ENCODE peak calls at places on chromosomes 13 and 19, in seven cellular contexts. One of them, this sample, is unnamed.

GRCh38 chr13:110044521-110045200 is 258.3 kb upstream of the IRS2 start:
- DNase-seq in left colon: no peak
- DNase-seq in AG04450: no peak
- DNase-seq in ecto neural progenitor cell: no peak
- DNase-seq in activated CD8-positive, alpha-beta memory T cell treated with anti-CD3 and anti-CD28 coated beads for 48 hours: no peak
- DNase-seq in T-cell: no peak
- DNase-seq in activated CD4-positive, alpha-beta T cell treated with anti-CD3 and anti-CD28 coated beads, Interleukin-2, amount 50 U/mL, for 48 hours: no peak
- DNase-seq in this sample: no peak

GRCh38 chr13:83845121-83845520 is 37.2 kb downstream of the SLITRK1 start:
- DNase-seq in left colon: no peak
- DNase-seq in activated CD8-positive, alpha-beta memory T cell treated with anti-CD3 and anti-CD28 coated beads for 48 hours: no peak
- DNase-seq in activated CD4-positive, alpha-beta T cell treated with anti-CD3 and anti-CD28 coated beads, Interleukin-2, amount 50 U/mL, for 48 hours: no peak
- DNase-seq in ecto neural progenitor cell: no peak
- DNase-seq in AG04450: peak; percentile 1
- DNase-seq in T-cell: no peak
- DNase-seq in this sample: no peak

GRCh38 chr13:77789386-77789785 is 91.9 kb downstream of the SLAIN1 start:
- DNase-seq in activated CD8-positive, alpha-beta memory T cell treated with anti-CD3 and anti-CD28 coated beads for 48 hours: no peak
- DNase-seq in activated CD4-positive, alpha-beta T cell treated with anti-CD3 and anti-CD28 coated beads, Interleukin-2, amount 50 U/mL, for 48 hours: no peak
- DNase-seq in AG04450: no peak
- DNase-seq in left colon: no peak
- DNase-seq in ecto neural progenitor cell: no peak
- DNase-seq in T-cell: no peak
- DNase-seq in this sample: no peak

GRCh38 chr13:110398564-110399507 is 91.8 kb downstream of the COL4A2 start:
- DNase-seq in T-cell: no peak
- DNase-seq in ecto neural progenitor cell: no peak
- DNase-seq in activated CD8-positive, alpha-beta memory T cell treated with anti-CD3 and anti-CD28 coated beads for 48 hours: no peak
- DNase-seq in AG04450: no peak
- DNase-seq in activated CD4-positive, alpha-beta T cell treated with anti-CD3 and anti-CD28 coated beads, Interleukin-2, amount 50 U/mL, for 48 hours: no peak
- DNase-seq in left colon: no peak
- DNase-seq in this sample: no peak

GRCh38 chr19:58571575-58571947 is 1.6 kb downstream of the MZF1 start:
- DNase-seq in T-cell: no peak
- DNase-seq in AG04450: no peak
- DNase-seq in ecto neural progenitor cell: no peak
- DNase-seq in activated CD8-positive, alpha-beta memory T cell treated with anti-CD3 and anti-CD28 coated beads for 48 hours: no peak
- DNase-seq in left colon: no peak
- DNase-seq in activated CD4-positive, alpha-beta T cell treated with anti-CD3 and anti-CD28 coated beads, Interleukin-2, amount 50 U/mL, for 48 hours: no peak
- DNase-seq in this sample: no peak

GRCh38 chr19:45186509-45187334 is 8.1 kb downstream of the BLOC1S3 start:
- DNase-seq in activated CD8-positive, alpha-beta memory T cell treated with anti-CD3 and anti-CD28 coated beads for 48 hours: no peak
- DNase-seq in T-cell: no peak
- DNase-seq in left colon: no peak
- DNase-seq in activated CD4-positive, alpha-beta T cell treated with anti-CD3 and anti-CD28 coated beads, Interleukin-2, amount 50 U/mL, for 48 hours: no peak
- DNase-seq in ecto neural progenitor cell: no peak
- DNase-seq in AG04450: no peak
- DNase-seq in this sample: no peak

GRCh38 chr19:3175761-3176714 is 2.5 kb upstream of the S1PR4 start:
- DNase-seq in T-cell: peak; percentile 36
- DNase-seq in AG04450: no peak
- DNase-seq in ecto neural progenitor cell: no peak
- DNase-seq in left colon: peak; percentile 78
- DNase-seq in activated CD8-positive, alpha-beta memory T cell treated with anti-CD3 and anti-CD28 coated beads for 48 hours: no peak
- DNase-seq in activated CD4-positive, alpha-beta T cell treated with anti-CD3 and anti-CD28 coated beads, Interleukin-2, amount 50 U/mL, for 48 hours: peak; percentile 31
- DNase-seq in this sample: peak; percentile 94

GRCh38 chr13:42758515-42758914 is 22.9 kb upstream of the FAM216B start:
- DNase-seq in activated CD8-positive, alpha-beta memory T cell treated with anti-CD3 and anti-CD28 coated beads for 48 hours: no peak
- DNase-seq in T-cell: no peak
- DNase-seq in AG04450: no peak
- DNase-seq in activated CD4-positive, alpha-beta T cell treated with anti-CD3 and anti-CD28 coated beads, Interleukin-2, amount 50 U/mL, for 48 hours: no peak
- DNase-seq in left colon: no peak
- DNase-seq in ecto neural progenitor cell: no peak
- DNase-seq in this sample: no peak

GRCh38 chr19:49475995-49476880 is 2.2 kb downstream of the FLT3LG start:
- DNase-seq in activated CD8-positive, alpha-beta memory T cell treated with anti-CD3 and anti-CD28 coated beads for 48 hours: no peak
- DNase-seq in left colon: peak; percentile 44
- DNase-seq in activated CD4-positive, alpha-beta T cell treated with anti-CD3 and anti-CD28 coated beads, Interleukin-2, amount 50 U/mL, for 48 hours: peak; percentile 87
- DNase-seq in ecto neural progenitor cell: peak; percentile 91
- DNase-seq in T-cell: peak; percentile 59
- DNase-seq in AG04450: no peak
- DNase-seq in this sample: no peak

GRCh38 chr13:111482806-111483620 is 162.6 kb downstream of the TEX29 start:
- DNase-seq in ecto neural progenitor cell: no peak
- DNase-seq in left colon: no peak
- DNase-seq in activated CD4-positive, alpha-beta T cell treated with anti-CD3 and anti-CD28 coated beads, Interleukin-2, amount 50 U/mL, for 48 hours: no peak
- DNase-seq in activated CD8-positive, alpha-beta memory T cell treated with anti-CD3 and anti-CD28 coated beads for 48 hours: no peak
- DNase-seq in AG04450: no peak
- DNase-seq in T-cell: no peak
- DNase-seq in this sample: no peak

GRCh38 chr19:8141726-8142524 is 7.5 kb downstream of the FBN3 start:
- DNase-seq in activated CD4-positive, alpha-beta T cell treated with anti-CD3 and anti-CD28 coated beads, Interleukin-2, amount 50 U/mL, for 48 hours: no peak
- DNase-seq in left colon: no peak
- DNase-seq in T-cell: no peak
- DNase-seq in ecto neural progenitor cell: no peak
- DNase-seq in AG04450: no peak
- DNase-seq in activated CD8-positive, alpha-beta memory T cell treated with anti-CD3 and anti-CD28 coated beads for 48 hours: no peak
- DNase-seq in this sample: no peak

GRCh38 chr13:23570931-23571330 is 719 bp downstream of the TNFRSF19 start:
- DNase-seq in ecto neural progenitor cell: no peak
- DNase-seq in T-cell: no peak
- DNase-seq in activated CD8-positive, alpha-beta memory T cell treated with anti-CD3 and anti-CD28 coated beads for 48 hours: no peak
- DNase-seq in left colon: no peak
- DNase-seq in AG04450: no peak
- DNase-seq in activated CD4-positive, alpha-beta T cell treated with anti-CD3 and anti-CD28 coated beads, Interleukin-2, amount 50 U/mL, for 48 hours: no peak
- DNase-seq in this sample: no peak

GRCh38 chr19:43408043-43408442 is 6.6 kb upstream of the TEX101 start:
- DNase-seq in ecto neural progenitor cell: no peak
- DNase-seq in activated CD4-positive, alpha-beta T cell treated with anti-CD3 and anti-CD28 coated beads, Interleukin-2, amount 50 U/mL, for 48 hours: no peak
- DNase-seq in AG04450: no peak
- DNase-seq in activated CD8-positive, alpha-beta memory T cell treated with anti-CD3 and anti-CD28 coated beads for 48 hours: no peak
- DNase-seq in T-cell: no peak
- DNase-seq in left colon: no peak
- DNase-seq in this sample: no peak

GRCh38 chr19:8334458-8335342 is 8.4 kb downstream of the KANK3 start:
- DNase-seq in AG04450: no peak
- DNase-seq in ecto neural progenitor cell: peak; percentile 82
- DNase-seq in T-cell: no peak
- DNase-seq in activated CD8-positive, alpha-beta memory T cell treated with anti-CD3 and anti-CD28 coated beads for 48 hours: peak; percentile 15
- DNase-seq in activated CD4-positive, alpha-beta T cell treated with anti-CD3 and anti-CD28 coated beads, Interleukin-2, amount 50 U/mL, for 48 hours: peak; percentile 44
- DNase-seq in left colon: peak; percentile 69
- DNase-seq in this sample: peak; percentile 82

GRCh38 chr19:38664503-38665211 is 17.2 kb downstream of the ACTN4 start:
- DNase-seq in activated CD4-positive, alpha-beta T cell treated with anti-CD3 and anti-CD28 coated beads, Interleukin-2, amount 50 U/mL, for 48 hours: no peak
- DNase-seq in T-cell: no peak
- DNase-seq in left colon: no peak
- DNase-seq in AG04450: no peak
- DNase-seq in ecto neural progenitor cell: no peak
- DNase-seq in activated CD8-positive, alpha-beta memory T cell treated with anti-CD3 and anti-CD28 coated beads for 48 hours: no peak
- DNase-seq in this sample: no peak

GRCh38 chr13:21546372-21546771 is 57.6 kb downstream of the MICU2 start:
- DNase-seq in left colon: no peak
- DNase-seq in activated CD8-positive, alpha-beta memory T cell treated with anti-CD3 and anti-CD28 coated beads for 48 hours: no peak
- DNase-seq in AG04450: no peak
- DNase-seq in T-cell: no peak
- DNase-seq in activated CD4-positive, alpha-beta T cell treated with anti-CD3 and anti-CD28 coated beads, Interleukin-2, amount 50 U/mL, for 48 hours: no peak
- DNase-seq in ecto neural progenitor cell: no peak
- DNase-seq in this sample: no peak

GRCh38 chr19:18895038-18895827 is 725 bp downstream of the CERS1 start:
- DNase-seq in activated CD8-positive, alpha-beta memory T cell treated with anti-CD3 and anti-CD28 coated beads for 48 hours: no peak
- DNase-seq in left colon: peak; percentile 35
- DNase-seq in AG04450: no peak
- DNase-seq in T-cell: no peak
- DNase-seq in activated CD4-positive, alpha-beta T cell treated with anti-CD3 and anti-CD28 coated beads, Interleukin-2, amount 50 U/mL, for 48 hours: no peak
- DNase-seq in ecto neural progenitor cell: peak; percentile 86
- DNase-seq in this sample: no peak

GRCh38 chr13:22451345-22451744 is 729.4 kb upstream of the SGCG start:
- DNase-seq in AG04450: no peak
- DNase-seq in left colon: no peak
- DNase-seq in activated CD8-positive, alpha-beta memory T cell treated with anti-CD3 and anti-CD28 coated beads for 48 hours: no peak
- DNase-seq in T-cell: no peak
- DNase-seq in ecto neural progenitor cell: peak; percentile 69
- DNase-seq in activated CD4-positive, alpha-beta T cell treated with anti-CD3 and anti-CD28 coated beads, Interleukin-2, amount 50 U/mL, for 48 hours: no peak
- DNase-seq in this sample: no peak

GRCh38 chr19:36266375-36266961 is 51.6 kb downstream of the ZNF146 start:
- DNase-seq in T-cell: no peak
- DNase-seq in activated CD4-positive, alpha-beta T cell treated with anti-CD3 and anti-CD28 coated beads, Interleukin-2, amount 50 U/mL, for 48 hours: no peak
- DNase-seq in activated CD8-positive, alpha-beta memory T cell treated with anti-CD3 and anti-CD28 coated beads for 48 hours: no peak
- DNase-seq in ecto neural progenitor cell: no peak
- DNase-seq in left colon: no peak
- DNase-seq in AG04450: no peak
- DNase-seq in this sample: no peak

GRCh38 chr19:55658846-55659459 is 4.1 kb downstream of the U2AF2 start:
- DNase-seq in ecto neural progenitor cell: no peak
- DNase-seq in activated CD4-positive, alpha-beta T cell treated with anti-CD3 and anti-CD28 coated beads, Interleukin-2, amount 50 U/mL, for 48 hours: no peak
- DNase-seq in activated CD8-positive, alpha-beta memory T cell treated with anti-CD3 and anti-CD28 coated beads for 48 hours: no peak
- DNase-seq in AG04450: no peak
- DNase-seq in T-cell: no peak
- DNase-seq in left colon: no peak
- DNase-seq in this sample: no peak

GRCh38 chr13:44340508-44340907 is 33.1 kb upstream of the SERP2 start:
- DNase-seq in ecto neural progenitor cell: no peak
- DNase-seq in left colon: no peak
- DNase-seq in T-cell: no peak
- DNase-seq in activated CD4-positive, alpha-beta T cell treated with anti-CD3 and anti-CD28 coated beads, Interleukin-2, amount 50 U/mL, for 48 hours: no peak
- DNase-seq in AG04450: no peak
- DNase-seq in activated CD8-positive, alpha-beta memory T cell treated with anti-CD3 and anti-CD28 coated beads for 48 hours: no peak
- DNase-seq in this sample: no peak

GRCh38 chr13:76016799-76017198 is 380.7 kb downstream of the LMO7 start:
- DNase-seq in activated CD4-positive, alpha-beta T cell treated with anti-CD3 and anti-CD28 coated beads, Interleukin-2, amount 50 U/mL, for 48 hours: peak; percentile 9
- DNase-seq in ecto neural progenitor cell: no peak
- DNase-seq in AG04450: no peak
- DNase-seq in left colon: peak; percentile 10
- DNase-seq in T-cell: no peak
- DNase-seq in activated CD8-positive, alpha-beta memory T cell treated with anti-CD3 and anti-CD28 coated beads for 48 hours: no peak
- DNase-seq in this sample: no peak

GRCh38 chr19:15213715-15214381 is 13.1 kb upstream of the NOTCH3 start:
- DNase-seq in activated CD8-positive, alpha-beta memory T cell treated with anti-CD3 and anti-CD28 coated beads for 48 hours: no peak
- DNase-seq in T-cell: no peak
- DNase-seq in activated CD4-positive, alpha-beta T cell treated with anti-CD3 and anti-CD28 coated beads, Interleukin-2, amount 50 U/mL, for 48 hours: no peak
- DNase-seq in AG04450: no peak
- DNase-seq in left colon: no peak
- DNase-seq in ecto neural progenitor cell: no peak
- DNase-seq in this sample: no peak

GRCh38 chr13:98384739-98385138 is 192.2 kb downstream of the STK24 start:
- DNase-seq in AG04450: no peak
- DNase-seq in T-cell: no peak
- DNase-seq in activated CD8-positive, alpha-beta memory T cell treated with anti-CD3 and anti-CD28 coated beads for 48 hours: no peak
- DNase-seq in left colon: no peak
- DNase-seq in ecto neural progenitor cell: no peak
- DNase-seq in activated CD4-positive, alpha-beta T cell treated with anti-CD3 and anti-CD28 coated beads, Interleukin-2, amount 50 U/mL, for 48 hours: no peak
- DNase-seq in this sample: no peak

GRCh38 chr19:55116232-55117062 is 990 bp downstream of the PPP1R12C start:
- DNase-seq in left colon: peak; percentile 64
- DNase-seq in ecto neural progenitor cell: peak; percentile 61
- DNase-seq in T-cell: no peak
- DNase-seq in AG04450: no peak
- DNase-seq in activated CD8-positive, alpha-beta memory T cell treated with anti-CD3 and anti-CD28 coated beads for 48 hours: no peak
- DNase-seq in activated CD4-positive, alpha-beta T cell treated with anti-CD3 and anti-CD28 coated beads, Interleukin-2, amount 50 U/mL, for 48 hours: peak; percentile 63
- DNase-seq in this sample: no peak

GRCh38 chr19:9941236-9941635 is 4.9 kb upstream of the OLFM2 start:
- DNase-seq in T-cell: no peak
- DNase-seq in left colon: no peak
- DNase-seq in activated CD8-positive, alpha-beta memory T cell treated with anti-CD3 and anti-CD28 coated beads for 48 hours: no peak
- DNase-seq in ecto neural progenitor cell: no peak
- DNase-seq in activated CD4-positive, alpha-beta T cell treated with anti-CD3 and anti-CD28 coated beads, Interleukin-2, amount 50 U/mL, for 48 hours: no peak
- DNase-seq in AG04450: no peak
- DNase-seq in this sample: no peak

GRCh38 chr19:50334741-50335421 is 5.7 kb upstream of the KCNC3 start:
- DNase-seq in AG04450: no peak
- DNase-seq in activated CD8-positive, alpha-beta memory T cell treated with anti-CD3 and anti-CD28 coated beads for 48 hours: no peak
- DNase-seq in left colon: no peak
- DNase-seq in T-cell: no peak
- DNase-seq in ecto neural progenitor cell: no peak
- DNase-seq in activated CD4-positive, alpha-beta T cell treated with anti-CD3 and anti-CD28 coated beads, Interleukin-2, amount 50 U/mL, for 48 hours: no peak
- DNase-seq in this sample: no peak

GRCh38 chr13:84137292-84137691 is 255.0 kb upstream of the SLITRK1 start:
- DNase-seq in activated CD8-positive, alpha-beta memory T cell treated with anti-CD3 and anti-CD28 coated beads for 48 hours: peak; percentile 14
- DNase-seq in ecto neural progenitor cell: no peak
- DNase-seq in T-cell: peak; percentile 68
- DNase-seq in left colon: peak; percentile 12
- DNase-seq in AG04450: no peak
- DNase-seq in activated CD4-positive, alpha-beta T cell treated with anti-CD3 and anti-CD28 coated beads, Interleukin-2, amount 50 U/mL, for 48 hours: peak; percentile 25
- DNase-seq in this sample: no peak

GRCh38 chr13:102317593-102317992 is 84.3 kb downstream of the FGF14 start:
- DNase-seq in AG04450: no peak
- DNase-seq in activated CD4-positive, alpha-beta T cell treated with anti-CD3 and anti-CD28 coated beads, Interleukin-2, amount 50 U/mL, for 48 hours: no peak
- DNase-seq in activated CD8-positive, alpha-beta memory T cell treated with anti-CD3 and anti-CD28 coated beads for 48 hours: no peak
- DNase-seq in ecto neural progenitor cell: no peak
- DNase-seq in left colon: peak; percentile 28
- DNase-seq in T-cell: no peak
- DNase-seq in this sample: no peak

GRCh38 chr19:39996218-39996810 is 546 bp upstream of the ZNF546 start:
- DNase-seq in activated CD4-positive, alpha-beta T cell treated with anti-CD3 and anti-CD28 coated beads, Interleukin-2, amount 50 U/mL, for 48 hours: no peak
- DNase-seq in ecto neural progenitor cell: no peak
- DNase-seq in AG04450: peak; percentile 3
- DNase-seq in T-cell: peak; percentile 19
- DNase-seq in left colon: no peak
- DNase-seq in activated CD8-positive, alpha-beta memory T cell treated with anti-CD3 and anti-CD28 coated beads for 48 hours: no peak
- DNase-seq in this sample: peak; percentile 37

GRCh38 chr13:108425056-108425455 is 155.5 kb downstream of the TNFSF13B start:
- DNase-seq in ecto neural progenitor cell: no peak
- DNase-seq in T-cell: no peak
- DNase-seq in activated CD8-positive, alpha-beta memory T cell treated with anti-CD3 and anti-CD28 coated beads for 48 hours: no peak
- DNase-seq in left colon: no peak
- DNase-seq in activated CD4-positive, alpha-beta T cell treated with anti-CD3 and anti-CD28 coated beads, Interleukin-2, amount 50 U/mL, for 48 hours: no peak
- DNase-seq in AG04450: no peak
- DNase-seq in this sample: no peak

GRCh38 chr13:27088619-27089018 is 83.0 kb downstream of the USP12 start:
- DNase-seq in activated CD4-positive, alpha-beta T cell treated with anti-CD3 and anti-CD28 coated beads, Interleukin-2, amount 50 U/mL, for 48 hours: no peak
- DNase-seq in AG04450: no peak
- DNase-seq in left colon: no peak
- DNase-seq in ecto neural progenitor cell: no peak
- DNase-seq in T-cell: no peak
- DNase-seq in activated CD8-positive, alpha-beta memory T cell treated with anti-CD3 and anti-CD28 coated beads for 48 hours: no peak
- DNase-seq in this sample: no peak

GRCh38 chr19:1206063-1206732 is 620 bp downstream of the STK11 start:
- DNase-seq in AG04450: no peak
- DNase-seq in ecto neural progenitor cell: no peak
- DNase-seq in T-cell: no peak
- DNase-seq in activated CD8-positive, alpha-beta memory T cell treated with anti-CD3 and anti-CD28 coated beads for 48 hours: no peak
- DNase-seq in left colon: peak; percentile 50
- DNase-seq in activated CD4-positive, alpha-beta T cell treated with anti-CD3 and anti-CD28 coated beads, Interleukin-2, amount 50 U/mL, for 48 hours: peak; percentile 23
- DNase-seq in this sample: no peak

GRCh38 chr13:113373811-113374485 is 10.0 kb upstream of the GRTP1 start:
- DNase-seq in activated CD4-positive, alpha-beta T cell treated with anti-CD3 and anti-CD28 coated beads, Interleukin-2, amount 50 U/mL, for 48 hours: no peak
- DNase-seq in activated CD8-positive, alpha-beta memory T cell treated with anti-CD3 and anti-CD28 coated beads for 48 hours: no peak
- DNase-seq in left colon: no peak
- DNase-seq in AG04450: no peak
- DNase-seq in T-cell: no peak
- DNase-seq in ecto neural progenitor cell: peak; percentile 45
- DNase-seq in this sample: no peak

This sample was measured in epithelial cell of prostate.